ENCODE peak calls at places on chromosomes 13 and 19, in six cellular contexts. N, O, Z, P, F and M are unnamed samples.

GRCh38 chr13:87827479-87827878 is 156.3 kb downstream of the SLITRK5 start:
- DNase-seq in N (no peak), O (no peak), Z (no peak), P (no peak), F (no peak), M (no peak)

GRCh38 chr13:48879854-48880253 is 95.9 kb upstream of the FNDC3A start:
- DNase-seq in N (no peak), O (no peak), Z (no peak), P (no peak), F (no peak), M (no peak)

GRCh38 chr19:23065306-23065705 is 51.5 kb upstream of the ZNF730 start:
- DNase-seq in N (no peak), O (no peak), Z (no peak), P (no peak), F (no peak), M (no peak)

GRCh38 chr13:96946709-96947311 is 47.5 kb downstream of the OXGR1 start:
- DNase-seq in N (no peak), O (no peak), Z (no peak), P (no peak), F (no peak), M (no peak)

GRCh38 chr19:38467541-38468525 is 34.3 kb downstream of the RYR1 start:
- DNase-seq in N (no peak), O (no peak), Z (no peak), P (no peak), F (no peak), M (no peak)

GRCh38 chr19:1936916-1937610 is 3.9 kb upstream of the CSNK1G2 start:
- DNase-seq in N (no peak), O (no peak), Z (no peak), P (no peak), F (no peak), M (no peak)

GRCh38 chr13:37505531-37505930 is 93.0 kb downstream of the POSTN start:
- DNase-seq in N (no peak), O (no peak), Z (no peak), P (no peak), F (no peak), M (no peak)

GRCh38 chr13:62879071-62879470 is 1463.4 kb upstream of the PCDH20 start:
- DNase-seq in N (no peak), O (no peak), Z (no peak), P (no peak), F (no peak), M (no peak)

GRCh38 chr19:51372649-51373504 is at the start of gene NKG7:
- DNase-seq in N (peak), O (no peak), Z (no peak), P (peak), F (no peak), M (no peak)

GRCh38 chr19:8476524-8476923 is 25.9 kb downstream of the PRAM1 start:
- DNase-seq in N (no peak), O (no peak), Z (no peak), P (no peak), F (no peak), M (no peak)

GRCh38 chr19:44857837-44858236 is 11.7 kb downstream of the NECTIN2 start:
- DNase-seq in N (no peak), O (no peak), Z (no peak), P (no peak), F (peak), M (no peak)

GRCh38 chr13:32150794-32151193 is 119.2 kb downstream of the FRY start:
- DNase-seq in N (no peak), O (no peak), Z (no peak), P (no peak), F (peak), M (peak)

GRCh38 chr19:27962260-27962659 is 1250.7 kb downstream of the UQCRFS1 start:
- DNase-seq in N (no peak), O (no peak), Z (no peak), P (no peak), F (no peak), M (no peak)

GRCh38 chr13:97249797-97250495 is 27.8 kb downstream of the MBNL2 start:
- DNase-seq in N (no peak), O (no peak), Z (no peak), P (no peak), F (no peak), M (no peak)

GRCh38 chr13:69755101-69755500 is 352.5 kb upstream of the ATXN8OS start:
- DNase-seq in N (no peak), O (no peak), Z (no peak), P (no peak), F (no peak), M (no peak)

GRCh38 chr13:85806553-85807175 is 7.4 kb upstream of the SLITRK6 start:
- DNase-seq in N (no peak), O (peak), Z (no peak), P (no peak), F (no peak), M (no peak)

GRCh38 chr19:55621673-55622231 is 2.6 kb downstream of the ZNF784 start:
- DNase-seq in N (no peak), O (no peak), Z (no peak), P (no peak), F (peak), M (no peak)

GRCh38 chr19:33040994-33041827 is 23.5 kb downstream of the RHPN2 start:
- DNase-seq in N (no peak), O (no peak), Z (no peak), P (no peak), F (no peak), M (no peak)

GRCh38 chr13:66899955-66900354 is 330.2 kb downstream of the PCDH9 start:
- DNase-seq in N (no peak), O (no peak), Z (no peak), P (no peak), F (no peak), M (no peak)

GRCh38 chr19:2798733-2799132 is 13.4 kb downstream of the THOP1 start:
- DNase-seq in N (no peak), O (no peak), Z (no peak), P (no peak), F (no peak), M (peak)

GRCh38 chr13:21676611-21677021 is 5.7 kb downstream of the FGF9 start:
- DNase-seq in N (no peak), O (peak), Z (no peak), P (no peak), F (no peak), M (no peak)

GRCh38 chr13:46382224-46382623 is 4.8 kb downstream of the RUBCNL start:
- DNase-seq in N (no peak), O (no peak), Z (no peak), P (no peak), F (no peak), M (no peak)

GRCh38 chr19:53521373-53522202 is 16.4 kb upstream of the ZNF331 start:
- DNase-seq in N (no peak), O (no peak), Z (no peak), P (no peak), F (no peak), M (no peak)

GRCh38 chr19:45918721-45919120 is 4.1 kb upstream of the NANOS2 start:
- DNase-seq in N (no peak), O (no peak), Z (no peak), P (no peak), F (no peak), M (no peak)

GRCh38 chr19:35990771-35991730 is 3.9 kb upstream of the SDHAF1 start:
- DNase-seq in N (no peak), O (no peak), Z (no peak), P (no peak), F (no peak), M (no peak)

GRCh38 chr13:50850445-50850844 is 7.0 kb upstream of the DLEU7 start:
- DNase-seq in N (no peak), O (no peak), Z (no peak), P (no peak), F (no peak), M (no peak)

GRCh38 chr19:33789344-33789743 is 7.3 kb upstream of the KCTD15 start:
- DNase-seq in N (no peak), O (no peak), Z (no peak), P (no peak), F (no peak), M (no peak)

GRCh38 chr19:43519436-43520088 is 7.4 kb downstream of the ETHE1 start:
- DNase-seq in N (peak), O (peak), Z (peak), P (peak), F (peak), M (peak)

GRCh38 chr13:40993119-40993518 is 26.0 kb downstream of the ELF1 start:
- DNase-seq in N (no peak), O (peak), Z (no peak), P (no peak), F (no peak), M (no peak)

GRCh38 chr13:51861728-51862300 is at the start of gene CCDC70:
- DNase-seq in N (peak), O (no peak), Z (no peak), P (no peak), F (no peak), M (no peak)

GRCh38 chr19:17616961-17617806 is 61.7 kb downstream of the COLGALT1 start:
- DNase-seq in N (peak), O (peak), Z (no peak), P (no peak), F (no peak), M (no peak)

GRCh38 chr19:11513946-11514345 is 8.3 kb upstream of the ZNF653 start:
- DNase-seq in N (no peak), O (no peak), Z (no peak), P (no peak), F (no peak), M (no peak)

GRCh38 chr19:38848299-38849146 is 1.3 kb downstream of the HNRNPL start:
- DNase-seq in N (no peak), O (no peak), Z (no peak), P (no peak), F (no peak), M (no peak)

GRCh38 chr13:25377244-25377962 is 5.6 kb downstream of the ATP8A2 start:
- DNase-seq in N (no peak), O (no peak), Z (no peak), P (no peak), F (no peak), M (no peak)

GRCh38 chr19:6540918-6541689 is 10.3 kb downstream of the TNFSF9 start:
- DNase-seq in N (no peak), O (no peak), Z (no peak), P (no peak), F (no peak), M (no peak)

GRCh38 chr19:38684078-38684861 is 36.8 kb downstream of the ACTN4 start:
- DNase-seq in N (no peak), O (no peak), Z (no peak), P (no peak), F (no peak), M (peak)